ENCODE peak calls at places on chromosomes 16 and 17, in eight cellular contexts. One of them, this sample, is unnamed.

GRCh38 chr16:84648595-84649510 is 542 bp downstream of the KLHL36 start:
- DNase-seq in testis: peak
- DNase-seq in H54: no peak
- DNase-seq in endothelial cell of umbilical vein: no peak
- DNase-seq in uterus: peak
- DNase-seq in A549: peak
- DNase-seq in thyroid gland: peak
- DNase-seq in Peyer's patch: peak
- DNase-seq in this sample: peak

GRCh38 chr17:42797067-42798007 is 1.2 kb downstream of the COA3 start:
- DNase-seq in H54: no peak
- DNase-seq in thyroid gland: no peak
- DNase-seq in endothelial cell of umbilical vein: no peak
- DNase-seq in Peyer's patch: peak
- DNase-seq in uterus: no peak
- DNase-seq in A549: no peak
- DNase-seq in testis: no peak
- DNase-seq in this sample: no peak

GRCh38 chr17:76631821-76632565 is 11.6 kb downstream of the ST6GALNAC1 start:
- DNase-seq in A549: no peak
- DNase-seq in testis: no peak
- DNase-seq in H54: no peak
- DNase-seq in Peyer's patch: no peak
- DNase-seq in endothelial cell of umbilical vein: no peak
- DNase-seq in uterus: no peak
- DNase-seq in thyroid gland: peak
- DNase-seq in this sample: no peak

GRCh38 chr17:51692917-51693316 is 432.6 kb downstream of the UTP18 start:
- DNase-seq in thyroid gland: no peak
- DNase-seq in testis: no peak
- DNase-seq in endothelial cell of umbilical vein: no peak
- DNase-seq in H54: no peak
- DNase-seq in uterus: no peak
- DNase-seq in A549: no peak
- DNase-seq in Peyer's patch: no peak
- DNase-seq in this sample: no peak

GRCh38 chr16:2962334-2963073 is 1.6 kb upstream of the KREMEN2 start:
- DNase-seq in endothelial cell of umbilical vein: no peak
- DNase-seq in A549: no peak
- DNase-seq in thyroid gland: no peak
- DNase-seq in uterus: no peak
- DNase-seq in Peyer's patch: no peak
- DNase-seq in H54: no peak
- DNase-seq in testis: no peak
- DNase-seq in this sample: no peak

GRCh38 chr17:76139801-76140660 is 1.0 kb downstream of the FOXJ1 start:
- DNase-seq in testis: peak
- DNase-seq in A549: no peak
- DNase-seq in endothelial cell of umbilical vein: no peak
- DNase-seq in thyroid gland: peak
- DNase-seq in uterus: no peak
- DNase-seq in Peyer's patch: peak
- DNase-seq in H54: no peak
- DNase-seq in this sample: peak

GRCh38 chr17:13885953-13886889 is 183.1 kb upstream of the COX10 start:
- DNase-seq in H54: no peak
- DNase-seq in A549: no peak
- DNase-seq in Peyer's patch: no peak
- DNase-seq in uterus: no peak
- DNase-seq in testis: no peak
- DNase-seq in thyroid gland: no peak
- DNase-seq in endothelial cell of umbilical vein: no peak
- DNase-seq in this sample: no peak

GRCh38 chr17:12180644-12181261 is 160.1 kb downstream of the MAP2K4 start:
- DNase-seq in endothelial cell of umbilical vein: peak
- DNase-seq in H54: peak
- DNase-seq in uterus: peak
- DNase-seq in thyroid gland: peak
- DNase-seq in A549: peak
- DNase-seq in Peyer's patch: no peak
- DNase-seq in testis: peak
- DNase-seq in this sample: peak

GRCh38 chr17:61458491-61459433 is 6.5 kb downstream of the TBX4 start:
- DNase-seq in A549: no peak
- DNase-seq in endothelial cell of umbilical vein: no peak
- DNase-seq in uterus: no peak
- DNase-seq in H54: no peak
- DNase-seq in thyroid gland: no peak
- DNase-seq in Peyer's patch: no peak
- DNase-seq in testis: no peak
- DNase-seq in this sample: no peak

GRCh38 chr16:29154100-29154499 is 169.2 kb downstream of the LAT start:
- DNase-seq in H54: no peak
- DNase-seq in thyroid gland: no peak
- DNase-seq in endothelial cell of umbilical vein: no peak
- DNase-seq in testis: no peak
- DNase-seq in uterus: no peak
- DNase-seq in Peyer's patch: no peak
- DNase-seq in A549: no peak
- DNase-seq in this sample: no peak

GRCh38 chr16:49750341-49751011 is 105.4 kb downstream of the ZNF423 start:
- DNase-seq in endothelial cell of umbilical vein: no peak
- DNase-seq in uterus: no peak
- DNase-seq in H54: no peak
- DNase-seq in thyroid gland: no peak
- DNase-seq in Peyer's patch: no peak
- DNase-seq in A549: no peak
- DNase-seq in testis: no peak
- DNase-seq in this sample: no peak

GRCh38 chr16:1082266-1082951 is 9.9 kb downstream of the SSTR5 start:
- DNase-seq in endothelial cell of umbilical vein: peak
- DNase-seq in H54: no peak
- DNase-seq in testis: no peak
- DNase-seq in thyroid gland: no peak
- DNase-seq in Peyer's patch: no peak
- DNase-seq in uterus: no peak
- DNase-seq in A549: no peak
- DNase-seq in this sample: no peak

GRCh38 chr17:1482686-1483445 is 9.6 kb downstream of the MYO1C start:
- DNase-seq in thyroid gland: no peak
- DNase-seq in endothelial cell of umbilical vein: no peak
- DNase-seq in testis: no peak
- DNase-seq in A549: no peak
- DNase-seq in uterus: no peak
- DNase-seq in H54: no peak
- DNase-seq in Peyer's patch: no peak
- DNase-seq in this sample: no peak

GRCh38 chr16:82329504-82330192 is 159.6 kb upstream of the MPHOSPH6 start:
- DNase-seq in A549: no peak
- DNase-seq in uterus: no peak
- DNase-seq in testis: no peak
- DNase-seq in H54: no peak
- DNase-seq in Peyer's patch: no peak
- DNase-seq in endothelial cell of umbilical vein: no peak
- DNase-seq in thyroid gland: peak
- DNase-seq in this sample: no peak

GRCh38 chr16:4115209-4115940 is 867 bp downstream of the ADCY9 start:
- DNase-seq in H54: peak
- DNase-seq in endothelial cell of umbilical vein: peak
- DNase-seq in thyroid gland: peak
- DNase-seq in Peyer's patch: peak
- DNase-seq in testis: peak
- DNase-seq in A549: peak
- DNase-seq in uterus: peak
- DNase-seq in this sample: peak
- TF ChIP-seq POLR2A in H54: no peak
- TF ChIP-seq POLR2A in endothelial cell of umbilical vein: no peak
- TF ChIP-seq POLR2A in thyroid gland: peak
- TF ChIP-seq POLR2A in Peyer's patch: no peak
- TF ChIP-seq POLR2A in testis: no peak
- TF ChIP-seq POLR2A in A549: no peak
- TF ChIP-seq POLR2A in uterus: no peak
- TF ChIP-seq POLR2A in this sample: no peak

DNA sequence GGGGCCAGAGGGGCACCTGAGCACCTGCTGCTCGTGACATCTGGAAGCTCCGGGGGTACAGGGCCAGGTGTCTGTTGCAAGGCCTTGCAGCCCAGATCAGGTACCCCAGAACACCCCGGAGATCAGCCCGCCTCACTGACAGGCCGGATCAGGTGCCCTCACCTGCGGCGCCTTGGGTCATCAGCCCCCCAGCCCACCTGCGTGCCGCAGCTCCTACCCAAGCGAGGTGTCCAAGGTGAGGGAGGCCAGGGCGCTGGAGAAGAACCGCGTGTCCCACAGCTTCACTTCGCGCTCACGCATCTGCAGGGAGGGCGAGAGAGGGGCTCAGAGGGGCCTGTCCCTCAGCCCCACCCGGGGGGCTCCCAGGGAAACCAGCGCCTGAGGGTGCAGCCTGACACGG is 16.1 kb downstream of the VASN start:
- DNase-seq in Peyer's patch: no peak
- DNase-seq in testis: no peak
- DNase-seq in endothelial cell of umbilical vein: no peak
- DNase-seq in thyroid gland: no peak
- DNase-seq in H54: no peak
- DNase-seq in uterus: no peak
- DNase-seq in A549: no peak
- DNase-seq in this sample: no peak
- TF ChIP-seq POLR2A in Peyer's patch: no peak
- TF ChIP-seq POLR2A in testis: no peak
- TF ChIP-seq POLR2A in endothelial cell of umbilical vein: no peak
- TF ChIP-seq POLR2A in thyroid gland: no peak
- TF ChIP-seq POLR2A in H54: no peak
- TF ChIP-seq POLR2A in uterus: no peak
- TF ChIP-seq POLR2A in A549: no peak
- TF ChIP-seq POLR2A in this sample: no peak

GRCh38 chr16:71883193-71883848 is 661 bp downstream of the ZNF821 start:
- DNase-seq in A549: no peak
- DNase-seq in endothelial cell of umbilical vein: peak
- DNase-seq in Peyer's patch: peak
- DNase-seq in H54: peak
- DNase-seq in thyroid gland: peak
- DNase-seq in uterus: peak
- DNase-seq in testis: peak
- DNase-seq in this sample: peak

GRCh38 chr16:71880176-71880575 is 3.8 kb downstream of the ZNF821 start:
- DNase-seq in A549: no peak
- DNase-seq in H54: no peak
- DNase-seq in thyroid gland: no peak
- DNase-seq in endothelial cell of umbilical vein: no peak
- DNase-seq in testis: no peak
- DNase-seq in uterus: no peak
- DNase-seq in Peyer's patch: no peak
- DNase-seq in this sample: no peak

GRCh38 chr16:71885261-71885650 is 1.3 kb upstream of the ZNF821 start:
- DNase-seq in thyroid gland: no peak
- DNase-seq in H54: no peak
- DNase-seq in testis: no peak
- DNase-seq in uterus: no peak
- DNase-seq in Peyer's patch: no peak
- DNase-seq in endothelial cell of umbilical vein: no peak
- DNase-seq in A549: no peak
- DNase-seq in this sample: peak

GRCh38 chr16:71882505-71883192 is 1.3 kb downstream of the ZNF821 start:
- DNase-seq in A549: peak
- DNase-seq in Peyer's patch: no peak
- DNase-seq in endothelial cell of umbilical vein: peak
- DNase-seq in uterus: peak
- DNase-seq in H54: peak
- DNase-seq in testis: peak
- DNase-seq in thyroid gland: peak
- DNase-seq in this sample: peak

DNA sequence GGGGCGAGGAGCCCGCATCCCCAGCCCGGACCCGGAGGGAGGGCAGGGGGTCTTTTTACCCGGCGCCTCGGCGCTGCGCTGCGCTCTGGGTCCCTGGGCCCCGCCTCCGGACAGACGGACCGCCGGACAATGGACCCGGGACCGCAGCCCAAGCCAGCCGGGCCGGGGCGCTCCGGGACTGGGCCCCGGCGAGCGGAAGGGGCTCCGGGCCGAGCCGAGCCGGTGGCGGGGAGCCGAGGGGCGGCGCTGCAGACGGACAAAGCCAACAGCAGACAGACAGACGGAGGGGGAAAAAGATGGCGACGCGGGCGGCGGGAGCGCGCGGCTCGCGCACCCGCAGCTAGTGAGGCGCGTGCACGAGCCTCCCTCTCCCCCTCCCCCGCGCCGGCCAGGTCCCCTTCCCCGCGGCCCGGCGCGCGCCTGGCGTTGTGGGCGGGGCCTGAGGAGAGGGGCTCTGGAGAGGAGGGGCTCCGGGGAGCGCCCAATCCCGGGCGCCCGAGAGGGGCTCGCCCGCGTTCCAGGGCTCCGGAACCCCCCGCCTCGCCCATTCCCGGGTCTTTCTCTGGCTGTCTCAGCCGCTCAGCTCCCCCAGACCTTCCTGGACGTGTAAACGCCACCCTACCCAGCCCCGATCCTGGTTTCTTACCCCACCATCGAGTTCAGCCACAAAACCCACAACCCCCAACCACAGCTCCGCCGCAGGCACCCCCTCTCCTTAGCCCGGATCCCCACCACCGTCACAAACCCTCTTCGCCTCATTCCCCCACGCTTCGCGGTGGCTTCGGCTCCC is at the start of gene ZNF821:
- DNase-seq in testis: peak
- DNase-seq in H54: peak
- DNase-seq in A549: peak
- DNase-seq in endothelial cell of umbilical vein: peak
- DNase-seq in Peyer's patch: peak
- DNase-seq in thyroid gland: peak
- DNase-seq in uterus: peak
- DNase-seq in this sample: peak
- TF ChIP-seq POLR2A in testis: no peak
- TF ChIP-seq POLR2A in H54: no peak
- TF ChIP-seq POLR2A in A549: peak
- TF ChIP-seq POLR2A in endothelial cell of umbilical vein: peak
- TF ChIP-seq POLR2A in Peyer's patch: peak
- TF ChIP-seq POLR2A in thyroid gland: peak
- TF ChIP-seq POLR2A in uterus: peak
- TF ChIP-seq POLR2A in this sample: no peak

DNA sequence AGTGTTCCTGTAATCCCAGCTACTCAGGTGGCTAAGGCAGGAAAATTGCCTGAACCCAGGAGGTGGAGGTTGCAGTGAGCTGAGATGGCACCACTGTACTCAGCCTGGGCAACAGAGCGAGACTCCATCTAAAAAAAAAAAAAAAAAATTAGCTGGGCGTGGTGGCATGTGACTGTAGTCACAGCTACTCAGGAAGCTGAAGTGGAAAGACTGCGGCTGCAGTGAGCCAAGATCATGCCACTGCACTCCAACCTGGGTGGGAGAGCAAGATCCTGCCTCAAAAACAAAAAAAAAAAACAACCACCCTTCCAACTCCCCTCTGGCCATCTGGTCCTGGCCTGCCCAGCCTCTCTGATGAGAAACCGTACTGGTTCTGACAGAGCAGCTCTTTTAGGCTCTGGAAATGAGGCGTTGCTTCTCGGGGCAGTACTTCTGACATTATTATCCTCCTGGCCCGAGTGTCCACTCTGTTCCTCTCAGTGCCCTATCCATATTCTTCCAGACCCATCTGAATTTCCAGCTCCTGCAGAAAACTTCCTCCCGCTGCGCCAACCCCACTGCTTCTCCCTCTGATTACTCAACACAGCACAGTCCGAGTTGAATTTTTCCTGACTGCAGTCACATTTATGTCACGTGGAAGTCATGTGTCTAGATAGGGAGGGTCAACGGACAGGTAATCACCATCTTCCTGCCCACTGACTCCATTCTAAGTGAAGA is 13.3 kb downstream of the GGA2 start:
- DNase-seq in A549: no peak
- DNase-seq in thyroid gland: peak
- DNase-seq in uterus: peak
- DNase-seq in H54: no peak
- DNase-seq in testis: no peak
- DNase-seq in Peyer's patch: no peak
- DNase-seq in endothelial cell of umbilical vein: peak
- DNase-seq in this sample: no peak
- TF ChIP-seq POLR2A in A549: no peak
- TF ChIP-seq POLR2A in thyroid gland: peak
- TF ChIP-seq POLR2A in uterus: no peak
- TF ChIP-seq POLR2A in H54: no peak
- TF ChIP-seq POLR2A in testis: no peak
- TF ChIP-seq POLR2A in Peyer's patch: no peak
- TF ChIP-seq POLR2A in endothelial cell of umbilical vein: no peak
- TF ChIP-seq POLR2A in this sample: no peak

This sample was measured in erythroblast.